ENCODE peak calls at places on chromosome 9, in nine cellular contexts. One of them, this sample, is unnamed.

GRCh38 chr9:116202219-116202912 is 48.8 kb downstream of the PAPPA start:
- DNase-seq in T-helper 17 cell: no peak
- DNase-seq in stimulated activated CD8-positive, alpha-beta memory T cell treated with anti-CD3 and anti-CD28 coated beads, Interleukin-7, amount 100 ng/mL, for 1 hour: no peak
- DNase-seq in GM18507: no peak
- DNase-seq in omental fat pad: no peak
- DNase-seq in fibroblast of the aortic adventitia: peak
- DNase-seq in posterior cingulate gyrus: no peak
- DNase-seq in AG04449: no peak
- DNase-seq in heart right ventricle: no peak
- DNase-seq in this sample: no peak

GRCh38 chr9:17063535-17064135 is 71.2 kb upstream of the CNTLN start:
- DNase-seq in T-helper 17 cell: no peak
- DNase-seq in stimulated activated CD8-positive, alpha-beta memory T cell treated with anti-CD3 and anti-CD28 coated beads, Interleukin-7, amount 100 ng/mL, for 1 hour: no peak
- DNase-seq in GM18507: no peak
- DNase-seq in omental fat pad: no peak
- DNase-seq in fibroblast of the aortic adventitia: peak
- DNase-seq in posterior cingulate gyrus: no peak
- DNase-seq in AG04449: no peak
- DNase-seq in heart right ventricle: no peak
- DNase-seq in this sample: no peak

GRCh38 chr9:68731857-68732256 is 26.8 kb downstream of the PIP5K1B start:
- DNase-seq in T-helper 17 cell: no peak
- DNase-seq in stimulated activated CD8-positive, alpha-beta memory T cell treated with anti-CD3 and anti-CD28 coated beads, Interleukin-7, amount 100 ng/mL, for 1 hour: no peak
- DNase-seq in GM18507: no peak
- DNase-seq in omental fat pad: no peak
- DNase-seq in fibroblast of the aortic adventitia: no peak
- DNase-seq in posterior cingulate gyrus: no peak
- DNase-seq in AG04449: no peak
- DNase-seq in heart right ventricle: no peak
- DNase-seq in this sample: no peak

GRCh38 chr9:95131023-95131943 is 186.2 kb downstream of the FANCC start:
- DNase-seq in T-helper 17 cell: peak
- DNase-seq in stimulated activated CD8-positive, alpha-beta memory T cell treated with anti-CD3 and anti-CD28 coated beads, Interleukin-7, amount 100 ng/mL, for 1 hour: peak
- DNase-seq in GM18507: peak
- DNase-seq in omental fat pad: peak
- DNase-seq in fibroblast of the aortic adventitia: peak
- DNase-seq in posterior cingulate gyrus: peak
- DNase-seq in AG04449: no peak
- DNase-seq in heart right ventricle: peak
- DNase-seq in this sample: peak

GRCh38 chr9:30504502-30504905 is 1879.9 kb upstream of the ACO1 start:
- DNase-seq in T-helper 17 cell: no peak
- DNase-seq in stimulated activated CD8-positive, alpha-beta memory T cell treated with anti-CD3 and anti-CD28 coated beads, Interleukin-7, amount 100 ng/mL, for 1 hour: no peak
- DNase-seq in GM18507: no peak
- DNase-seq in omental fat pad: no peak
- DNase-seq in fibroblast of the aortic adventitia: no peak
- DNase-seq in posterior cingulate gyrus: no peak
- DNase-seq in AG04449: no peak
- DNase-seq in heart right ventricle: no peak
- DNase-seq in this sample: no peak

GRCh38 chr9:98323051-98323830 is 67.8 kb upstream of the TBC1D2 start:
- DNase-seq in T-helper 17 cell: no peak
- DNase-seq in stimulated activated CD8-positive, alpha-beta memory T cell treated with anti-CD3 and anti-CD28 coated beads, Interleukin-7, amount 100 ng/mL, for 1 hour: no peak
- DNase-seq in GM18507: no peak
- DNase-seq in omental fat pad: no peak
- DNase-seq in fibroblast of the aortic adventitia: no peak
- DNase-seq in posterior cingulate gyrus: no peak
- DNase-seq in AG04449: no peak
- DNase-seq in heart right ventricle: no peak
- DNase-seq in this sample: no peak

GRCh38 chr9:111375817-111376564 is 46.0 kb upstream of the OR2K2 start:
- DNase-seq in T-helper 17 cell: no peak
- DNase-seq in stimulated activated CD8-positive, alpha-beta memory T cell treated with anti-CD3 and anti-CD28 coated beads, Interleukin-7, amount 100 ng/mL, for 1 hour: no peak
- DNase-seq in GM18507: no peak
- DNase-seq in omental fat pad: no peak
- DNase-seq in fibroblast of the aortic adventitia: peak
- DNase-seq in posterior cingulate gyrus: no peak
- DNase-seq in AG04449: no peak
- DNase-seq in heart right ventricle: no peak
- DNase-seq in this sample: no peak

GRCh38 chr9:70792796-70793195 is 328.6 kb downstream of the TRPM3 start:
- DNase-seq in T-helper 17 cell: no peak
- DNase-seq in stimulated activated CD8-positive, alpha-beta memory T cell treated with anti-CD3 and anti-CD28 coated beads, Interleukin-7, amount 100 ng/mL, for 1 hour: no peak
- DNase-seq in GM18507: no peak
- DNase-seq in omental fat pad: no peak
- DNase-seq in fibroblast of the aortic adventitia: no peak
- DNase-seq in posterior cingulate gyrus: no peak
- DNase-seq in AG04449: no peak
- DNase-seq in heart right ventricle: no peak
- DNase-seq in this sample: no peak

GRCh38 chr9:121331549-121331948 is 38.5 kb downstream of the STOM start:
- DNase-seq in T-helper 17 cell: no peak
- DNase-seq in stimulated activated CD8-positive, alpha-beta memory T cell treated with anti-CD3 and anti-CD28 coated beads, Interleukin-7, amount 100 ng/mL, for 1 hour: no peak
- DNase-seq in GM18507: no peak
- DNase-seq in omental fat pad: no peak
- DNase-seq in fibroblast of the aortic adventitia: no peak
- DNase-seq in posterior cingulate gyrus: no peak
- DNase-seq in AG04449: no peak
- DNase-seq in heart right ventricle: no peak
- DNase-seq in this sample: no peak

GRCh38 chr9:129393064-129393463 is 215.0 kb upstream of the IER5L start:
- DNase-seq in T-helper 17 cell: no peak
- DNase-seq in stimulated activated CD8-positive, alpha-beta memory T cell treated with anti-CD3 and anti-CD28 coated beads, Interleukin-7, amount 100 ng/mL, for 1 hour: no peak
- DNase-seq in GM18507: no peak
- DNase-seq in omental fat pad: no peak
- DNase-seq in fibroblast of the aortic adventitia: no peak
- DNase-seq in posterior cingulate gyrus: no peak
- DNase-seq in AG04449: no peak
- DNase-seq in heart right ventricle: no peak
- DNase-seq in this sample: no peak

GRCh38 chr9:93726147-93726546 is 149.8 kb downstream of the PHF2 start:
- DNase-seq in T-helper 17 cell: no peak
- DNase-seq in stimulated activated CD8-positive, alpha-beta memory T cell treated with anti-CD3 and anti-CD28 coated beads, Interleukin-7, amount 100 ng/mL, for 1 hour: no peak
- DNase-seq in GM18507: no peak
- DNase-seq in omental fat pad: no peak
- DNase-seq in fibroblast of the aortic adventitia: no peak
- DNase-seq in posterior cingulate gyrus: no peak
- DNase-seq in AG04449: no peak
- DNase-seq in heart right ventricle: no peak
- DNase-seq in this sample: no peak

GRCh38 chr9:120107138-120107537 is 472.8 kb downstream of the CDK5RAP2 start:
- DNase-seq in T-helper 17 cell: no peak
- DNase-seq in stimulated activated CD8-positive, alpha-beta memory T cell treated with anti-CD3 and anti-CD28 coated beads, Interleukin-7, amount 100 ng/mL, for 1 hour: no peak
- DNase-seq in GM18507: no peak
- DNase-seq in omental fat pad: no peak
- DNase-seq in fibroblast of the aortic adventitia: no peak
- DNase-seq in posterior cingulate gyrus: no peak
- DNase-seq in AG04449: no peak
- DNase-seq in heart right ventricle: no peak
- DNase-seq in this sample: no peak

GRCh38 chr9:121945281-121945680 is 147.8 kb downstream of the TTLL11 start:
- DNase-seq in T-helper 17 cell: no peak
- DNase-seq in stimulated activated CD8-positive, alpha-beta memory T cell treated with anti-CD3 and anti-CD28 coated beads, Interleukin-7, amount 100 ng/mL, for 1 hour: no peak
- DNase-seq in GM18507: no peak
- DNase-seq in omental fat pad: no peak
- DNase-seq in fibroblast of the aortic adventitia: no peak
- DNase-seq in posterior cingulate gyrus: no peak
- DNase-seq in AG04449: no peak
- DNase-seq in heart right ventricle: no peak
- DNase-seq in this sample: no peak

GRCh38 chr9:35856882-35857281 is 13.3 kb downstream of the OR13J1 start:
- DNase-seq in T-helper 17 cell: no peak
- DNase-seq in stimulated activated CD8-positive, alpha-beta memory T cell treated with anti-CD3 and anti-CD28 coated beads, Interleukin-7, amount 100 ng/mL, for 1 hour: no peak
- DNase-seq in GM18507: no peak
- DNase-seq in omental fat pad: no peak
- DNase-seq in fibroblast of the aortic adventitia: no peak
- DNase-seq in posterior cingulate gyrus: no peak
- DNase-seq in AG04449: no peak
- DNase-seq in heart right ventricle: no peak
- DNase-seq in this sample: no peak

GRCh38 chr9:131860430-131860829 is 120.6 kb upstream of the RAPGEF1 start:
- DNase-seq in T-helper 17 cell: no peak
- DNase-seq in stimulated activated CD8-positive, alpha-beta memory T cell treated with anti-CD3 and anti-CD28 coated beads, Interleukin-7, amount 100 ng/mL, for 1 hour: no peak
- DNase-seq in GM18507: no peak
- DNase-seq in omental fat pad: no peak
- DNase-seq in fibroblast of the aortic adventitia: no peak
- DNase-seq in posterior cingulate gyrus: peak
- DNase-seq in AG04449: no peak
- DNase-seq in heart right ventricle: no peak
- DNase-seq in this sample: no peak

GRCh38 chr9:94974154-94974860 is 247.8 kb downstream of the AOPEP start:
- DNase-seq in T-helper 17 cell: no peak
- DNase-seq in stimulated activated CD8-positive, alpha-beta memory T cell treated with anti-CD3 and anti-CD28 coated beads, Interleukin-7, amount 100 ng/mL, for 1 hour: no peak
- DNase-seq in GM18507: no peak
- DNase-seq in omental fat pad: no peak
- DNase-seq in fibroblast of the aortic adventitia: peak
- DNase-seq in posterior cingulate gyrus: no peak
- DNase-seq in AG04449: no peak
- DNase-seq in heart right ventricle: no peak
- DNase-seq in this sample: no peak

GRCh38 chr9:118162711-118163110 is 458.5 kb downstream of the TLR4 start:
- DNase-seq in T-helper 17 cell: no peak
- DNase-seq in stimulated activated CD8-positive, alpha-beta memory T cell treated with anti-CD3 and anti-CD28 coated beads, Interleukin-7, amount 100 ng/mL, for 1 hour: no peak
- DNase-seq in GM18507: no peak
- DNase-seq in omental fat pad: no peak
- DNase-seq in fibroblast of the aortic adventitia: no peak
- DNase-seq in posterior cingulate gyrus: no peak
- DNase-seq in AG04449: no peak
- DNase-seq in heart right ventricle: no peak
- DNase-seq in this sample: no peak

GRCh38 chr9:107933042-107933441 is 443.5 kb upstream of the KLF4 start:
- DNase-seq in T-helper 17 cell: no peak
- DNase-seq in stimulated activated CD8-positive, alpha-beta memory T cell treated with anti-CD3 and anti-CD28 coated beads, Interleukin-7, amount 100 ng/mL, for 1 hour: no peak
- DNase-seq in GM18507: no peak
- DNase-seq in omental fat pad: no peak
- DNase-seq in fibroblast of the aortic adventitia: no peak
- DNase-seq in posterior cingulate gyrus: no peak
- DNase-seq in AG04449: no peak
- DNase-seq in heart right ventricle: no peak
- DNase-seq in this sample: no peak

GRCh38 chr9:8978334-8978733 is 1178.8 kb upstream of the DMAC1 start:
- DNase-seq in T-helper 17 cell: no peak
- DNase-seq in stimulated activated CD8-positive, alpha-beta memory T cell treated with anti-CD3 and anti-CD28 coated beads, Interleukin-7, amount 100 ng/mL, for 1 hour: no peak
- DNase-seq in GM18507: no peak
- DNase-seq in omental fat pad: no peak
- DNase-seq in fibroblast of the aortic adventitia: no peak
- DNase-seq in posterior cingulate gyrus: no peak
- DNase-seq in AG04449: no peak
- DNase-seq in heart right ventricle: no peak
- DNase-seq in this sample: no peak

GRCh38 chr9:128175102-128175563 is 15.1 kb downstream of the BBLN start:
- DNase-seq in T-helper 17 cell: no peak
- DNase-seq in stimulated activated CD8-positive, alpha-beta memory T cell treated with anti-CD3 and anti-CD28 coated beads, Interleukin-7, amount 100 ng/mL, for 1 hour: no peak
- DNase-seq in GM18507: no peak
- DNase-seq in omental fat pad: no peak
- DNase-seq in fibroblast of the aortic adventitia: peak
- DNase-seq in posterior cingulate gyrus: no peak
- DNase-seq in AG04449: no peak
- DNase-seq in heart right ventricle: no peak
- DNase-seq in this sample: no peak

GRCh38 chr9:98310752-98311392 is 55.4 kb upstream of the TBC1D2 start:
- DNase-seq in T-helper 17 cell: no peak
- DNase-seq in stimulated activated CD8-positive, alpha-beta memory T cell treated with anti-CD3 and anti-CD28 coated beads, Interleukin-7, amount 100 ng/mL, for 1 hour: no peak
- DNase-seq in GM18507: no peak
- DNase-seq in omental fat pad: no peak
- DNase-seq in fibroblast of the aortic adventitia: no peak
- DNase-seq in posterior cingulate gyrus: no peak
- DNase-seq in AG04449: no peak
- DNase-seq in heart right ventricle: no peak
- DNase-seq in this sample: no peak

GRCh38 chr9:108331596-108331995 is 524.2 kb downstream of the ACTL7B start:
- DNase-seq in T-helper 17 cell: no peak
- DNase-seq in stimulated activated CD8-positive, alpha-beta memory T cell treated with anti-CD3 and anti-CD28 coated beads, Interleukin-7, amount 100 ng/mL, for 1 hour: no peak
- DNase-seq in GM18507: no peak
- DNase-seq in omental fat pad: no peak
- DNase-seq in fibroblast of the aortic adventitia: no peak
- DNase-seq in posterior cingulate gyrus: no peak
- DNase-seq in AG04449: no peak
- DNase-seq in heart right ventricle: no peak
- DNase-seq in this sample: no peak

GRCh38 chr9:89750117-89750551 is 145.3 kb downstream of the GADD45G start:
- DNase-seq in T-helper 17 cell: no peak
- DNase-seq in stimulated activated CD8-positive, alpha-beta memory T cell treated with anti-CD3 and anti-CD28 coated beads, Interleukin-7, amount 100 ng/mL, for 1 hour: no peak
- DNase-seq in GM18507: no peak
- DNase-seq in omental fat pad: no peak
- DNase-seq in fibroblast of the aortic adventitia: no peak
- DNase-seq in posterior cingulate gyrus: peak
- DNase-seq in AG04449: no peak
- DNase-seq in heart right ventricle: peak
- DNase-seq in this sample: no peak

GRCh38 chr9:129170229-129170628 is 7.8 kb downstream of the IER5L start:
- DNase-seq in T-helper 17 cell: no peak
- DNase-seq in stimulated activated CD8-positive, alpha-beta memory T cell treated with anti-CD3 and anti-CD28 coated beads, Interleukin-7, amount 100 ng/mL, for 1 hour: no peak
- DNase-seq in GM18507: no peak
- DNase-seq in omental fat pad: no peak
- DNase-seq in fibroblast of the aortic adventitia: peak
- DNase-seq in posterior cingulate gyrus: no peak
- DNase-seq in AG04449: no peak
- DNase-seq in heart right ventricle: no peak
- DNase-seq in this sample: no peak

GRCh38 chr9:37444890-37445289 is 20.4 kb downstream of the ZBTB5 start:
- DNase-seq in T-helper 17 cell: no peak
- DNase-seq in stimulated activated CD8-positive, alpha-beta memory T cell treated with anti-CD3 and anti-CD28 coated beads, Interleukin-7, amount 100 ng/mL, for 1 hour: no peak
- DNase-seq in GM18507: no peak
- DNase-seq in omental fat pad: no peak
- DNase-seq in fibroblast of the aortic adventitia: no peak
- DNase-seq in posterior cingulate gyrus: no peak
- DNase-seq in AG04449: no peak
- DNase-seq in heart right ventricle: no peak
- DNase-seq in this sample: no peak

GRCh38 chr9:111728143-111728542 is 66.6 kb downstream of the SHOC1 start:
- DNase-seq in T-helper 17 cell: no peak
- DNase-seq in stimulated activated CD8-positive, alpha-beta memory T cell treated with anti-CD3 and anti-CD28 coated beads, Interleukin-7, amount 100 ng/mL, for 1 hour: no peak
- DNase-seq in GM18507: no peak
- DNase-seq in omental fat pad: no peak
- DNase-seq in fibroblast of the aortic adventitia: no peak
- DNase-seq in posterior cingulate gyrus: no peak
- DNase-seq in AG04449: no peak
- DNase-seq in heart right ventricle: no peak
- DNase-seq in this sample: no peak

GRCh38 chr9:112299514-112299913 is 33.9 kb downstream of the PTBP3 start:
- DNase-seq in T-helper 17 cell: no peak
- DNase-seq in stimulated activated CD8-positive, alpha-beta memory T cell treated with anti-CD3 and anti-CD28 coated beads, Interleukin-7, amount 100 ng/mL, for 1 hour: no peak
- DNase-seq in GM18507: no peak
- DNase-seq in omental fat pad: no peak
- DNase-seq in fibroblast of the aortic adventitia: peak
- DNase-seq in posterior cingulate gyrus: no peak
- DNase-seq in AG04449: no peak
- DNase-seq in heart right ventricle: no peak
- DNase-seq in this sample: no peak

GRCh38 chr9:81312346-81312745 is 377.0 kb downstream of the TLE1 start:
- DNase-seq in T-helper 17 cell: no peak
- DNase-seq in stimulated activated CD8-positive, alpha-beta memory T cell treated with anti-CD3 and anti-CD28 coated beads, Interleukin-7, amount 100 ng/mL, for 1 hour: no peak
- DNase-seq in GM18507: no peak
- DNase-seq in omental fat pad: no peak
- DNase-seq in fibroblast of the aortic adventitia: peak
- DNase-seq in posterior cingulate gyrus: no peak
- DNase-seq in AG04449: no peak
- DNase-seq in heart right ventricle: no peak
- DNase-seq in this sample: no peak

GRCh38 chr9:121286973-121287721 is 19.2 kb downstream of the GSN start:
- DNase-seq in T-helper 17 cell: no peak
- DNase-seq in stimulated activated CD8-positive, alpha-beta memory T cell treated with anti-CD3 and anti-CD28 coated beads, Interleukin-7, amount 100 ng/mL, for 1 hour: no peak
- DNase-seq in GM18507: no peak
- DNase-seq in omental fat pad: peak
- DNase-seq in fibroblast of the aortic adventitia: peak
- DNase-seq in posterior cingulate gyrus: peak
- DNase-seq in AG04449: peak
- DNase-seq in heart right ventricle: peak
- DNase-seq in this sample: no peak

GRCh38 chr9:34688329-34689161 is 2.5 kb downstream of the CCL19 start:
- DNase-seq in T-helper 17 cell: no peak
- DNase-seq in stimulated activated CD8-positive, alpha-beta memory T cell treated with anti-CD3 and anti-CD28 coated beads, Interleukin-7, amount 100 ng/mL, for 1 hour: no peak
- DNase-seq in GM18507: no peak
- DNase-seq in omental fat pad: no peak
- DNase-seq in fibroblast of the aortic adventitia: no peak
- DNase-seq in posterior cingulate gyrus: no peak
- DNase-seq in AG04449: no peak
- DNase-seq in heart right ventricle: no peak
- DNase-seq in this sample: no peak

GRCh38 chr9:136525207-136525606 is 20.6 kb downstream of the NOTCH1 start:
- DNase-seq in T-helper 17 cell: no peak
- DNase-seq in stimulated activated CD8-positive, alpha-beta memory T cell treated with anti-CD3 and anti-CD28 coated beads, Interleukin-7, amount 100 ng/mL, for 1 hour: no peak
- DNase-seq in GM18507: no peak
- DNase-seq in omental fat pad: no peak
- DNase-seq in fibroblast of the aortic adventitia: no peak
- DNase-seq in posterior cingulate gyrus: no peak
- DNase-seq in AG04449: no peak
- DNase-seq in heart right ventricle: no peak
- DNase-seq in this sample: no peak